ENCODE peak calls at places on chromosomes 12 and 14, in four cellular contexts. S is right lobe of liver, U is breast epithelium, I is uterus. J is an unnamed sample.

GRCh38 chr12:115648463-115648862 is 629.0 kb downstream of the MED13L start:
- DNase-seq in S (no peak), U (no peak), I (no peak), J (no peak)

GRCh38 chr12:109776624-109777023 is 56.6 kb downstream of the TRPV4 start:
- DNase-seq in S (no peak), U (no peak), I (no peak), J (peak; percentile 4)

GRCh38 chr14:92832137-92832700 is 38.1 kb downstream of the GOLGA5 start:
- DNase-seq in U (no peak), I (no peak), S (no peak), J (no peak)

GRCh38 chr12:126051611-126052107 is 986.4 kb downstream of the AACS start:
- DNase-seq in S (no peak), I (no peak), U (no peak), J (no peak)

GRCh38 chr12:13171921-13172859 is 24.3 kb upstream of the EMP1 start:
- DNase-seq in S (peak; percentile 88), I (no peak), U (peak; percentile 87), J (no peak)

GRCh38 chr12:25518512-25518911 is 34.6 kb downstream of the LMNTD1 start:
- DNase-seq in U (no peak), I (no peak), S (no peak), J (no peak)

GRCh38 chr12:52006726-52007157 is at the start of gene TAMALIN:
- DNase-seq in S (peak; percentile 70), I (peak; percentile 75), U (peak; percentile 62), J (peak; percentile 94)

GRCh38 chr14:99148861-99149610 is 123.0 kb downstream of the BCL11B start:
- DNase-seq in I (no peak), U (no peak), S (no peak), J (no peak)

GRCh38 chr14:22558221-22558913 is 30.7 kb downstream of the DAD1 start:
- DNase-seq in S (no peak), U (no peak), I (no peak), J (peak; percentile 86)

GRCh38 chr12:108701779-108702435 is 29.4 kb downstream of the CORO1C start:
- DNase-seq in S (no peak), U (no peak), I (no peak), J (no peak)

GRCh38 chr14:95675486-95675885 is 10.7 kb upstream of the TCL1B start:
- DNase-seq in S (no peak), I (no peak), U (no peak), J (no peak)

GRCh38 chr12:48822139-48822538 is 3.8 kb downstream of the CACNB3 start:
- DNase-seq in I (no peak), U (no peak), S (no peak), J (no peak)

GRCh38 chr12:103836345-103836744 is 4.7 kb downstream of the NT5DC3 start:
- DNase-seq in U (no peak), S (no peak), I (no peak), J (no peak)

GRCh38 chr12:79737875-79738718 is 47.3 kb upstream of the PAWR start:
- DNase-seq in U (no peak), I (peak; percentile 36), S (peak; percentile 51), J (no peak)

GRCh38 chr12:2017724-2018337 is 13.6 kb upstream of the DCP1B start:
- DNase-seq in I (peak; percentile 44), S (no peak), U (no peak), J (no peak)

GRCh38 chr14:97833291-97833690 is 1036.1 kb downstream of the VRK1 start:
- DNase-seq in U (no peak), I (no peak), S (no peak), J (no peak)

GRCh38 chr12:92737855-92738850 is 35.4 kb downstream of the PLEKHG7 start:
- DNase-seq in S (no peak), U (no peak), I (no peak), J (no peak)

GRCh38 chr12:129693731-129694130 is 210.1 kb downstream of the TMEM132D start:
- DNase-seq in S (no peak), U (no peak), I (no peak), J (no peak)

GRCh38 chr12:124497039-124497438 is 70.4 kb downstream of the NCOR2 start:
- DNase-seq in S (no peak), I (no peak), U (no peak), J (no peak)

GRCh38 chr14:51208982-51209381 is 31.1 kb upstream of the TMX1 start:
- DNase-seq in I (no peak), U (no peak), S (no peak), J (no peak)

GRCh38 chr14:22432348-22432976 is 156.6 kb downstream of the DAD1 start:
- DNase-seq in I (peak; percentile 62), U (peak; percentile 59), S (no peak), J (no peak)

GRCh38 chr12:27331927-27332324 is 710 bp upstream of the BMAL2 start:
- DNase-seq in I (no peak), S (no peak), U (no peak), J (no peak)

GRCh38 chr12:52947738-52948423 is 1.0 kb upstream of the KRT18 start:
- DNase-seq in U (no peak), I (no peak), S (no peak), J (no peak)

GRCh38 chr12:71640316-71640715 is 23.3 kb downstream of the ZFC3H1 start:
- DNase-seq in S (no peak), U (no peak), I (no peak), J (no peak)

GRCh38 chr14:100872641-100873071 is 30.9 kb downstream of the RTL1 start:
- DNase-seq in S (no peak), U (no peak), I (no peak), J (peak; percentile 59)

GRCh38 chr14:37830271-37830670 is 234.8 kb downstream of the TTC6 start:
- DNase-seq in S (no peak), I (no peak), U (no peak), J (no peak)

GRCh38 chr14:32038876-32039275 is 38.2 kb upstream of the ARHGAP5 start:
- DNase-seq in I (no peak), S (no peak), U (no peak), J (no peak)

GRCh38 chr14:52888159-52888558 is 62.7 kb downstream of the FERMT2 start:
- DNase-seq in U (no peak), S (no peak), I (no peak), J (no peak)

GRCh38 chr14:91303091-91303923 is 58.8 kb upstream of the GPR68 start:
- DNase-seq in S (no peak), U (no peak), I (peak; percentile 48), J (peak; percentile 70)

DNA sequence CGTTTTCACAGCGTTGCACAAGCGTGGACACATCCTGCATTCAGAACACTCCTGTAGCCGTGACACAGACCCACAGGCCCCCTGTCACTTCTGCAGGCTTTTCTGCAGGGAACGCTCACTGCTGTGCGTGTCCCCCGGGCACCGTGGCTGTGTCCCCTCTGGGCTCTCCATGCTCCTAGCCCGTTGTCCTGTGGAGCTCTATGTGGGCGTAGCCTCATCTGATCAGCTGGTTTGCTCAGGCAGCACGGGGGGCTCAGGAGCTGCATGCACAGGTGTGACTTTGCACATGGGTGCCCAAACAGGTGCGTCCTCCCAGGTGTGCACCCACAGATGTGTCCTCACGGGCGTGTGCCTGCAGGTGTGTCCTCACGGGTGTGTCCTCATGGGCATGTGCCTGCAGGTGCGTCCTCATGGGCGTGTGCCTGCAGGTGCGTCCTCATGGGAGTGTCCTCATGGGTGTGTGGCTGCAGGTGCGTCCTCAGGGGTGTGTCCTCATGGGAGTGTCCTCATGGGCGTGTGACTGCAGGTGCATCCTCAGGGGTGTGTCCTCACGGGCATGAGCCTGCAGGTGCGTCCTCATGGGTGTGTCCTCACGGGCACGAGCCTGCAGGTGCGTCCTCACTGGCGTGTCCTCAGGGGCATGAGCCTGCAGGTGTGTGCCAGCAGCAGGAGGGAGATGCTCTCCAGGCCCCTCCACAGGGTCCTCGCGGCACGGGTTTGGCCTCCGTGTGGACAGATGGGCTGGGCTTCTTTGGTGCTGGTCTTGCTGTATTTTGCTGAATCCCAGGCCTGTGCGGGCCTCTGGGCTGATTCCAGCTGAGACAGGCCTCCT is 17.5 kb downstream of the MTA1 start:
- DNase-seq in S (no peak), U (no peak), I (no peak), J (no peak)
- H3K27me3 ChIP-seq in S (no peaks in the 10 kb centered on the region), U (no peaks in the 10 kb centered on the region), I (no peaks in the 10 kb centered on the region), J (no peaks in the 10 kb centered on the region)

DNA sequence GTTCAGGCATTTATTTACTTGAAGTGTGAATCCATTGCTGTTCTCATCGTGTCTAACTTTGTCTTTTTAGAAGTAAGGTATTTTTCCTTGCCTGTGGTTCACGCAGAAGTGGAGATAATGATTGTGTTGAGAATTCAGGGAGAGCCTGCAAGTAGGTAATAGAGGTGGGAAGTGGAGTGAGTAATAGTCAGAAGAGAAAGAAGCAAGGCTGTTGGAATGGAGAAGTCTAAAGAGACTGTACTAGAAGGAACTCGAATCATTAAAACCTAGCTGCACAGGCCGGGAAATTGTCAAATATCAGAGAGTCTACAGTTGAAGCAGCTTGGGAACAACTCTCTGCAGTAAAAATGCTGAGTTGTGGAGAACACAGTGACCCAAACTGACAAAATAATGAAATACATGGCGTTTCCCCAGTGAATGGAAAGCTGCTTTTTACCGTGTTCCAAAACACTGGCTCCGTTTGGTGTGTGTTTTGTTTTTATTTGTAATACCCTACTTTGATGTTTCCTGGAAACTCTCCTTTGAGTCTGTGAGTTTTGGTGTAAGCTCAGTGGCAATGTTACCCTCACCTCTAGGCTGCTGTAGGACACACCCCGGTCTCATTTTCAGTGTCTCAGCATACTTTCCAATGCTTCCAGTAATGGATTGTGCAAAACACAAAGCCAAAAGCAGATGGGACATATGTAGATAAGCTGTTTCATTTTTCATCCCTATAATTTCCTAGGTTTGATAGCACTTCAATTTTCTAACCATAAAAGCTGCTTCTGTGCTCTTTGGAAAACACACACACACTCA is 146.6 kb downstream of the CRADD start:
- DNase-seq in U (no peak), I (no peak), S (no peak), J (no peak)
- H3K4me1 ChIP-seq in U (peaks cover 16% of the 10 kb centered on the region), I (peaks cover 21% of the 10 kb centered on the region), S (no peaks in the 10 kb centered on the region), J (peaks cover 8% of the 10 kb centered on the region)

GRCh38 chr14:102901633-102902032 is 20.8 kb upstream of the AMN start:
- DNase-seq in S (no peak), U (no peak), I (no peak), J (peak; percentile 91)

GRCh38 chr14:102903889-102904512 is 18.5 kb upstream of the AMN start:
- DNase-seq in U (no peak), S (no peak), I (no peak), J (no peak)

GRCh38 chr14:102903248-102903888 is 19.1 kb upstream of the AMN start:
- DNase-seq in U (no peak), S (no peak), I (no peak), J (no peak)

GRCh38 chr14:102902086-102902485 is 20.4 kb upstream of the AMN start:
- DNase-seq in U (no peak), S (no peak), I (no peak), J (peak; percentile 80)

DNA sequence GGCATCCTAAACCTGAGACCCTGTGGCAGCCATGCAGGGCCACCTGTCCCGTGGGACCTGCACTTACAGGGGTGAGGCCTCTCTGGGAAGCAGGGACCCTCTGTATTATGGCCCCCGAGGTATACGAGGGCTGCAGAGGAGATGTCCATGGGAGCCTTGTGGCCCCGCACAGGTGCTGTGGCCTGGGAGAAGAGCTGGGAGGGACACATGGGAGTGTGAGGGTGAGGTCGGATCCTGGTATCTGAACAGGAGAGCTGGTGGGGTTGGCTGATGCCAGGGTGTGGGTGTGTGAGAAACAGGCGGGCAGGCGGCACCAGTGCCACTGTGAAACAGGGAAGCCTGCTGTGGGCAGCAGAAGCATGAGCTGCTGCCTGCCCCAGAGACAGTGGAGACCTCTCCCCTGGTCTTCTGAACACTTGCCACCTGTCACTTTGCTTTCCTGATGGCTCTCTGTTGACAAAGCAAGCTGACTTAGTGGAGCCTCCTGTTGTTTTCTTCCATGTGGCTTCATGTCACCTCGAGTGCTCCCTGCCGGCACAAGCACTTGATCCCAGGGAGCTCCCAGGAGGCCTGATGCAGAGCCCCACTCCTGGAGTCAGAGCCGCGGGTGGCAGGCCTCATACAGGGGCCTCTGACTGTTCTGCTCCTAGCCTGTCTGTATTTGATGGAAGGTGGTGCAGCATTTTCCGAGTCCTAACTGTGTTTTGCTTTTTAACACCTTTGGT is 19.8 kb upstream of the AMN start:
- DNase-seq in U (no peak), I (no peak), S (no peak), J (no peak)
- TF ChIP-seq POLR2A in U (no peak), I (no peak), S (no peak), J (no peak)

GRCh38 chr14:67514203-67514607 is 18.9 kb upstream of the PLEKHH1 start:
- DNase-seq in S (peak; percentile 50), I (peak; percentile 35), U (peak; percentile 19), J (peak; percentile 82)
- H3K27me3 ChIP-seq in S (no peaks in the 10 kb centered on the region), I (no peaks in the 10 kb centered on the region), U (no peaks in the 10 kb centered on the region), J (no peaks in the 10 kb centered on the region)